ENCODE peak calls at places on chromosomes 16 and 17, in seven cellular contexts. Q, C, H, M, N, D and P are unnamed samples.

GRCh38 chr16:85422374-85423185 is 190.5 kb upstream of the GSE1 start:
- DNase-seq in C (peak), Q (no peak), M (no peak), D (no peak), N (no peak), H (peak), P (peak)

GRCh38 chr17:81092518-81093095 is 57.7 kb downstream of the BAIAP2 start:
- DNase-seq in D (no peak), H (no peak), C (no peak), Q (no peak), N (no peak), M (no peak), P (no peak)

GRCh38 chr17:62781826-62782225 is 26.3 kb downstream of the MARCHF10 start:
- DNase-seq in N (no peak), Q (peak), M (peak), C (no peak), D (peak), H (no peak), P (no peak)

GRCh38 chr17:42531455-42532354 is 4.3 kb upstream of the NAGLU start:
- DNase-seq in C (peak), H (peak), M (peak), N (peak), D (peak), Q (peak), P (peak)

GRCh38 chr17:73211745-73212144 is 18.9 kb downstream of the COG1 start:
- DNase-seq in M (no peak), C (no peak), H (no peak), D (no peak), Q (no peak), N (no peak), P (no peak)

GRCh38 chr16:70746040-70746707 is 54.8 kb downstream of the VAC14 start:
- DNase-seq in C (no peak), H (peak), D (peak), M (no peak), Q (peak), N (no peak), P (peak)

GRCh38 chr17:43006639-43007551 is at the start of gene IFI35:
- DNase-seq in M (peak), N (peak), C (peak), D (peak), H (peak), Q (peak), P (peak)

GRCh38 chr16:19858006-19858653 is 26.5 kb downstream of the GPRC5B start:
- DNase-seq in H (no peak), D (no peak), C (no peak), Q (no peak), N (no peak), M (no peak), P (no peak)

GRCh38 chr17:78442648-78443128 is 64.2 kb downstream of the PGS1 start:
- DNase-seq in Q (no peak), C (peak), D (peak), N (no peak), H (peak), M (no peak), P (peak)

GRCh38 chr16:84740596-84741071 is 40.8 kb downstream of the USP10 start:
- DNase-seq in M (no peak), H (no peak), C (no peak), N (no peak), D (no peak), Q (no peak), P (no peak)

GRCh38 chr16:71746442-71747046 is 22.0 kb upstream of the PHLPP2 start:
- DNase-seq in M (no peak), Q (peak), C (no peak), N (peak), D (peak), H (peak), P (no peak)

GRCh38 chr17:68390888-68391545 is 66.3 kb downstream of the WIPI1 start:
- DNase-seq in Q (peak), N (no peak), C (peak), D (no peak), H (no peak), M (no peak), P (no peak)

GRCh38 chr16:24645739-24646645 is 83.5 kb upstream of the TNRC6A start:
- DNase-seq in Q (peak), H (peak), N (no peak), M (no peak), D (peak), C (no peak), P (no peak)

GRCh38 chr17:41437769-41438168 is 3.0 kb downstream of the KRT38 start:
- DNase-seq in C (no peak), D (no peak), N (no peak), Q (no peak), H (no peak), M (no peak), P (no peak)

GRCh38 chr17:42522263-42522790 is 13.7 kb upstream of the NAGLU start:
- DNase-seq in C (peak), H (no peak), D (no peak), M (peak), N (no peak), Q (no peak), P (peak)

GRCh38 chr17:57892146-57892819 is 42.4 kb upstream of the MRPS23 start:
- DNase-seq in H (peak), D (peak), C (peak), N (peak), M (peak), Q (no peak), P (peak)

GRCh38 chr16:59341368-59341767 is 607.3 kb upstream of the GOT2 start:
- DNase-seq in M (no peak), H (no peak), D (no peak), N (no peak), C (peak), Q (no peak), P (no peak)

GRCh38 chr17:33284022-33284421 is 9.1 kb downstream of the ASIC2 start:
- DNase-seq in M (no peak), D (peak), Q (peak), H (peak), N (no peak), C (no peak), P (no peak)

GRCh38 chr16:12431547-12431946 is 372.1 kb downstream of the CPPED1 start:
- DNase-seq in Q (no peak), N (no peak), C (no peak), H (no peak), D (no peak), M (no peak), P (no peak)

GRCh38 chr16:75063549-75064082 is 53.0 kb downstream of the LDHD start:
- DNase-seq in M (no peak), H (no peak), D (no peak), N (no peak), Q (no peak), C (no peak), P (no peak)

GRCh38 chr16:10657925-10658324 is 36.8 kb downstream of the TEKT5 start:
- DNase-seq in D (no peak), Q (no peak), C (no peak), N (no peak), H (no peak), M (no peak), P (no peak)

GRCh38 chr17:14303343-14304221 is 2.7 kb downstream of the HS3ST3B1 start:
- DNase-seq in H (no peak), Q (no peak), C (peak), N (no peak), M (peak), D (peak), P (no peak)
- H3K9ac ChIP-seq in H (peak), Q (no peak), C (peak), N (no peak), M (peak), D (peak), P (no peak)

GRCh38 chr16:86567701-86568571 is 1.3 kb downstream of the FOXC2 start:
- DNase-seq in D (peak), N (no peak), C (peak), Q (peak), M (peak), H (no peak), P (no peak)

GRCh38 chr16:86565644-86566511 is 751 bp upstream of the FOXC2 start:
- DNase-seq in D (no peak), C (peak), N (no peak), Q (no peak), H (no peak), M (peak), P (no peak)

GRCh38 chr16:86566601-86566965 is at the start of gene FOXC2:
- DNase-seq in Q (peak), N (no peak), C (peak), D (peak), H (peak), M (peak), P (peak)

GRCh38 chr16:86568677-86569623 is 2.3 kb downstream of the FOXC2 start:
- DNase-seq in Q (no peak), M (peak), N (no peak), D (no peak), H (no peak), C (no peak), P (no peak)

GRCh38 chr16:86566966-86567700 is 504 bp downstream of the FOXC2 start:
- DNase-seq in Q (peak), H (no peak), M (peak), N (no peak), D (peak), C (peak), P (peak)
- H3K9ac ChIP-seq in Q (peak), H (no peak), M (no peak), N (no peak), D (peak), C (no peak), P (peak)

GRCh38 chr17:47240806-47241205 is 12.8 kb upstream of the ITGB3 start:
- DNase-seq in N (no peak), D (no peak), Q (no peak), H (no peak), C (no peak), M (no peak), P (no peak)
- H3K9ac ChIP-seq in N (no peak), D (peak), Q (no peak), H (no peak), C (no peak), M (no peak), P (no peak)

GRCh38 chr17:75736173-75736835 is 15.0 kb downstream of the ITGB4 start:
- DNase-seq in D (no peak), H (no peak), M (no peak), N (no peak), Q (no peak), C (peak), P (no peak)

GRCh38 chr17:75739801-75740200 is 18.5 kb downstream of the ITGB4 start:
- DNase-seq in Q (no peak), H (no peak), D (no peak), M (no peak), C (no peak), N (no peak), P (no peak)

GRCh38 chr17:75739174-75739573 is 17.9 kb downstream of the ITGB4 start:
- DNase-seq in H (no peak), C (no peak), M (no peak), N (no peak), D (no peak), Q (no peak), P (no peak)

GRCh38 chr17:75738218-75738802 is 17.1 kb downstream of the ITGB4 start:
- DNase-seq in C (peak), D (no peak), M (no peak), H (no peak), Q (no peak), N (no peak), P (no peak)

DNA sequence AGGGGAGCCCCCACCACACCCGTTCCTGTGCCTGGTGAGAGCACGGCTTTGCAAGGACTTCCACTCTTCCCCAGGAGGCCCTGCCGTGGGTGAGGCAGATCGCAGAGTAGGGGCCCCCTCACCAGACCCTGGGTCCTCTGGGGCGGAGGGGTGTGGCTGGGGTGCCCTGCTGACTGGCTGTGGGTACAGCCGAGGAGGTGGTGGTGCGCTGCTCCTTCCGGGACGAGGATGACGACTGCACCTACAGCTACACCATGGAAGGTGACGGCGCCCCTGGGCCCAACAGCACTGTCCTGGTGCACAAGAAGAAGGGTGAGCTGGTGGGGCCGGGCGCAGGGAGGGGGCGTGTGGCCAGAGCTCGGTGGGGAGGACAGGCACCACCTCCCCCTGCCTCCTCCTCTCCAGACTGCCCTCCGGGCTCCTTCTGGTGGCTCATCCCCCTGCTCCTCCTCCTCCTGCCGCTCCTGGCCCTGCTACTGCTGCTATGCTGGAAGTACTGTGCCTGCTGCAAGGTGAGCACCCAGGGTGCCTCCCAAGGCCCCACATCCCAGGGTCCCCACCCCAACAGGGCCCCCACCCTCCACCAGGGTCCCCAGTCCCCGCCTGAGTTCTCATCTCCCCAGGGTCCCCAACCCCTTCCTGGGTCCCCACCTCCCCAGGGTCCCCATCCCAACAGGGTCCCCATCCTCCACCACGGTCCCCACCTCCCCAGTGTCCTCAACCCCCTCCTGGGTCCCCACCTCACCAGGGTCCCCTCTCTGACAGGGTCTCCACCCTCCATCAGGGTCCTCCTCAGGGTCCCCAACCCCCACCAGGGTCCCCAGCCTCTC is 16.1 kb downstream of the ITGB4 start:
- DNase-seq in M (no peak), H (no peak), N (no peak), Q (no peak), D (no peak), C (peak), P (no peak)
- H3K9ac ChIP-seq in M (no peak), H (no peak), N (no peak), Q (no peak), D (no peak), C (no peak), P (no peak)

GRCh38 chr17:69450857-69451410 is 36.4 kb downstream of the MAP2K6 start:
- DNase-seq in C (peak), N (no peak), D (peak), M (no peak), H (no peak), Q (no peak), P (no peak)
- H3K9ac ChIP-seq in C (no peak), N (no peak), D (no peak), M (no peak), H (no peak), Q (no peak), P (no peak)

GRCh38 chr17:50767030-50767429 is 288 bp downstream of the ANKRD40CL start:
- DNase-seq in N (no peak), D (no peak), H (peak), M (no peak), Q (no peak), C (peak), P (no peak)

GRCh38 chr17:50764860-50765259 is 2.5 kb downstream of the ANKRD40CL start:
- DNase-seq in D (no peak), N (no peak), M (no peak), Q (no peak), H (no peak), C (peak), P (no peak)

GRCh38 chr17:50763716-50764450 is 3.4 kb downstream of the ANKRD40CL start:
- DNase-seq in M (no peak), C (peak), N (no peak), Q (no peak), D (no peak), H (peak), P (no peak)

GRCh38 chr17:50766222-50767023 is 895 bp downstream of the ANKRD40CL start:
- DNase-seq in Q (no peak), H (no peak), M (no peak), D (no peak), N (no peak), C (no peak), P (no peak)

DNA sequence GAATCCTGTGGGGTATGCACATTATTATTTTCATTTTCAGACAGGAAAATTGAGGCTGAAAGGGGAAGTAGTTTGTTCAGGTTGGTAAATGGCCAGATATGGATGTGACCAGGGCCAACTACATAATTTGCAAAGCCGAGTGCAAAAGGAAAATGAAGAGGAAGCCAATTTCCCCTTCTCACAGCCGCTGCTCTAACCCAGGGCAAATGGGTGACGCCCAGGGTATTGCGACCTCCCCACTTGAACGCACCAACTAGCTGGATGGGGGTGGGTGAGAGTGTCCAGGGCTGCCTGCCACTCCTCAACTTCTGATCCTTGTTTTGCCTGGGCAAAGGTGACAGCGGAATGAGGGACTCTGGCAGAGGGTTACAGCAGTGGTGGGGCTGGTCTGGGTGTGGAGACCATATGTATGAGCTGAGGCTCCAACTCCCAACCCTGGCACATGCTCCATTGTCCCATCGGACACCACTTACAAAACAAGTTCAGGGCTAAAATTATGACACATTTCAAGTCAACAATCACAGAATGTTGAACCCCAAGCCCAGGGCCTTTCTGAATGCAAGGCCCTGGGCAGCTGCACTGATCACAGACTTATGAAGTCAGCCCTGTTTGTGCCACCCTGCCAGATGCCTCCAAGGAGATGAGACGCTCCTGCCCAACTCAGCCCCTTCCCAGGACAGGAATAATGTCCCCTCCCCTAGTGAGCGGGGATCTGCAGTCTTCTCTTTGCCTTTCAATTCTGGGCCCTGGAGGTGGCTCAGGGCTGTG is 1.7 kb downstream of the ANKRD40CL start:
- DNase-seq in D (no peak), H (peak), Q (no peak), N (peak), C (peak), M (no peak), P (no peak)
- H3K9ac ChIP-seq in D (peak), H (peak), Q (no peak), N (no peak), C (no peak), M (no peak), P (no peak)

GRCh38 chr16:17475104-17475503 is 4.3 kb upstream of the XYLT1 start:
- DNase-seq in D (no peak), C (no peak), Q (no peak), M (no peak), H (no peak), N (no peak), P (no peak)

GRCh38 chr16:17474037-17474436 is 3.3 kb upstream of the XYLT1 start:
- DNase-seq in C (no peak), M (no peak), H (no peak), Q (no peak), D (no peak), N (no peak), P (peak)

GRCh38 chr16:17471745-17472075 is 950 bp upstream of the XYLT1 start:
- DNase-seq in D (no peak), Q (peak), N (no peak), C (no peak), H (no peak), M (no peak), P (no peak)

GRCh38 chr16:17476414-17477259 is 5.9 kb upstream of the XYLT1 start:
- DNase-seq in M (peak), N (peak), Q (peak), D (no peak), H (peak), C (peak), P (no peak)

DNA sequence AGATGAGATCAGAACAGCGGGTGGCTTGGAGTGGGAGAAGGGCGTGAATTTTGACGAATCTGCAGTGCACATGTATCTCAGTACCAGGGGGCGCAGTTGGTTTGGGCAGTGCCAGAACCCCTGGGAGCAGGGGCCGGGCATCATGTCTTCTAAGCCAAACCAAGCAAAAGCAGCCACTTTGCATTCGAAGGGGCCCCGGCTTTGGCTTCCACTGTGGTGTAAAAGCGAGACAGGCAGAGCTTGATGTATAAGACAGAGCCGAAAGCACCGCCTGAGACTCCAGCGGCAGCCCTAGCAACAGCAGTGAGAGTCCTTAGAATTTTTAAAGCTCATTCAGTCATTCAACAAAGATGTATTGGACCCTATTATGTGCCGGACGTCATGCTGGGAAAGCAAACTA is 3.8 kb upstream of the XYLT1 start:
- DNase-seq in D (no peak), N (no peak), M (no peak), H (no peak), Q (no peak), C (no peak), P (no peak)
- H3K9ac ChIP-seq in D (peak), N (no peak), M (no peak), H (no peak), Q (no peak), C (no peak), P (no peak)

GRCh38 chr16:55489119-55489955 is 10.3 kb downstream of the MMP2 start:
- DNase-seq in H (no peak), D (no peak), N (no peak), C (peak), M (no peak), Q (no peak), P (no peak)
- H3K9ac ChIP-seq in H (no peak), D (peak), N (no peak), C (no peak), M (no peak), Q (no peak), P (no peak)